ENCODE peak calls at places on chromosomes 4 and X, in four cellular contexts. One of them, this sample, is unnamed.

GRCh38 chr4:123659759-123660158 is 263.2 kb downstream of the SPRY1 start:
- DNase-seq in D341Med: no peak
- DNase-seq in stimulated activated CD8-positive, alpha-beta memory T cell treated with anti-CD3 and anti-CD28 coated beads, Interleukin-7, amount 100 ng/mL, for 1 hour: no peak
- DNase-seq in activated CD4-positive, alpha-beta T cell treated with anti-CD3 and anti-CD28 coated beads, Interleukin-2, amount 50 U/mL, for 24 hours: no peak
- DNase-seq in this sample: no peak

GRCh38 chr4:186149872-186150271 is 41.5 kb upstream of the CYP4V2 start:
- DNase-seq in D341Med: no peak
- DNase-seq in stimulated activated CD8-positive, alpha-beta memory T cell treated with anti-CD3 and anti-CD28 coated beads, Interleukin-7, amount 100 ng/mL, for 1 hour: no peak
- DNase-seq in activated CD4-positive, alpha-beta T cell treated with anti-CD3 and anti-CD28 coated beads, Interleukin-2, amount 50 U/mL, for 24 hours: no peak
- DNase-seq in this sample: no peak

GRCh38 chr4:76611611-76612010 is 176.6 kb downstream of the SHROOM3 start:
- DNase-seq in D341Med: no peak
- DNase-seq in stimulated activated CD8-positive, alpha-beta memory T cell treated with anti-CD3 and anti-CD28 coated beads, Interleukin-7, amount 100 ng/mL, for 1 hour: no peak
- DNase-seq in activated CD4-positive, alpha-beta T cell treated with anti-CD3 and anti-CD28 coated beads, Interleukin-2, amount 50 U/mL, for 24 hours: no peak
- DNase-seq in this sample: peak

GRCh38 chr4:37757705-37758104 is 68.8 kb upstream of the PGM2 start:
- DNase-seq in D341Med: no peak
- DNase-seq in stimulated activated CD8-positive, alpha-beta memory T cell treated with anti-CD3 and anti-CD28 coated beads, Interleukin-7, amount 100 ng/mL, for 1 hour: no peak
- DNase-seq in activated CD4-positive, alpha-beta T cell treated with anti-CD3 and anti-CD28 coated beads, Interleukin-2, amount 50 U/mL, for 24 hours: no peak
- DNase-seq in this sample: no peak

GRCh38 chrX:53031380-53031779 is 17.2 kb upstream of the GPR173 start:
- DNase-seq in D341Med: no peak
- DNase-seq in stimulated activated CD8-positive, alpha-beta memory T cell treated with anti-CD3 and anti-CD28 coated beads, Interleukin-7, amount 100 ng/mL, for 1 hour: no peak
- DNase-seq in activated CD4-positive, alpha-beta T cell treated with anti-CD3 and anti-CD28 coated beads, Interleukin-2, amount 50 U/mL, for 24 hours: no peak
- DNase-seq in this sample: no peak

GRCh38 chrX:38166478-38167083 is 54.1 kb downstream of the SRPX start:
- DNase-seq in D341Med: no peak
- DNase-seq in stimulated activated CD8-positive, alpha-beta memory T cell treated with anti-CD3 and anti-CD28 coated beads, Interleukin-7, amount 100 ng/mL, for 1 hour: no peak
- DNase-seq in activated CD4-positive, alpha-beta T cell treated with anti-CD3 and anti-CD28 coated beads, Interleukin-2, amount 50 U/mL, for 24 hours: no peak
- DNase-seq in this sample: no peak

GRCh38 chr4:110231869-110232268 is 33.5 kb upstream of the ELOVL6 start:
- DNase-seq in D341Med: no peak
- DNase-seq in stimulated activated CD8-positive, alpha-beta memory T cell treated with anti-CD3 and anti-CD28 coated beads, Interleukin-7, amount 100 ng/mL, for 1 hour: no peak
- DNase-seq in activated CD4-positive, alpha-beta T cell treated with anti-CD3 and anti-CD28 coated beads, Interleukin-2, amount 50 U/mL, for 24 hours: no peak
- DNase-seq in this sample: no peak

GRCh38 chr4:28444886-28445496 is 1584.3 kb downstream of the STIM2 start:
- DNase-seq in D341Med: no peak
- DNase-seq in stimulated activated CD8-positive, alpha-beta memory T cell treated with anti-CD3 and anti-CD28 coated beads, Interleukin-7, amount 100 ng/mL, for 1 hour: no peak
- DNase-seq in activated CD4-positive, alpha-beta T cell treated with anti-CD3 and anti-CD28 coated beads, Interleukin-2, amount 50 U/mL, for 24 hours: no peak
- DNase-seq in this sample: no peak

GRCh38 chr4:112896326-112896892 is 153.0 kb upstream of the ANK2 start:
- DNase-seq in D341Med: no peak
- DNase-seq in stimulated activated CD8-positive, alpha-beta memory T cell treated with anti-CD3 and anti-CD28 coated beads, Interleukin-7, amount 100 ng/mL, for 1 hour: no peak
- DNase-seq in activated CD4-positive, alpha-beta T cell treated with anti-CD3 and anti-CD28 coated beads, Interleukin-2, amount 50 U/mL, for 24 hours: no peak
- DNase-seq in this sample: no peak

GRCh38 chrX:87391742-87392141 is 125.9 kb upstream of the KLHL4 start:
- DNase-seq in D341Med: no peak
- DNase-seq in stimulated activated CD8-positive, alpha-beta memory T cell treated with anti-CD3 and anti-CD28 coated beads, Interleukin-7, amount 100 ng/mL, for 1 hour: no peak
- DNase-seq in activated CD4-positive, alpha-beta T cell treated with anti-CD3 and anti-CD28 coated beads, Interleukin-2, amount 50 U/mL, for 24 hours: no peak
- DNase-seq in this sample: no peak

GRCh38 chrX:120213438-120214265 is 37.0 kb upstream of the ZBTB33 start:
- DNase-seq in D341Med: peak
- DNase-seq in stimulated activated CD8-positive, alpha-beta memory T cell treated with anti-CD3 and anti-CD28 coated beads, Interleukin-7, amount 100 ng/mL, for 1 hour: peak
- DNase-seq in activated CD4-positive, alpha-beta T cell treated with anti-CD3 and anti-CD28 coated beads, Interleukin-2, amount 50 U/mL, for 24 hours: peak
- DNase-seq in this sample: peak

GRCh38 chrX:21926527-21927278 is 13.8 kb upstream of the SMS start:
- DNase-seq in D341Med: no peak
- DNase-seq in stimulated activated CD8-positive, alpha-beta memory T cell treated with anti-CD3 and anti-CD28 coated beads, Interleukin-7, amount 100 ng/mL, for 1 hour: no peak
- DNase-seq in activated CD4-positive, alpha-beta T cell treated with anti-CD3 and anti-CD28 coated beads, Interleukin-2, amount 50 U/mL, for 24 hours: no peak
- DNase-seq in this sample: no peak

GRCh38 chr4:8726344-8726851 is 133.8 kb downstream of the CPZ start:
- DNase-seq in D341Med: no peak
- DNase-seq in stimulated activated CD8-positive, alpha-beta memory T cell treated with anti-CD3 and anti-CD28 coated beads, Interleukin-7, amount 100 ng/mL, for 1 hour: no peak
- DNase-seq in activated CD4-positive, alpha-beta T cell treated with anti-CD3 and anti-CD28 coated beads, Interleukin-2, amount 50 U/mL, for 24 hours: no peak
- DNase-seq in this sample: no peak

GRCh38 chrX:10381218-10381617 is 224.4 kb downstream of the CLCN4 start:
- DNase-seq in D341Med: no peak
- DNase-seq in stimulated activated CD8-positive, alpha-beta memory T cell treated with anti-CD3 and anti-CD28 coated beads, Interleukin-7, amount 100 ng/mL, for 1 hour: no peak
- DNase-seq in activated CD4-positive, alpha-beta T cell treated with anti-CD3 and anti-CD28 coated beads, Interleukin-2, amount 50 U/mL, for 24 hours: no peak
- DNase-seq in this sample: no peak

GRCh38 chrX:77793950-77794349 is 7.9 kb upstream of the ATRX start:
- DNase-seq in D341Med: no peak
- DNase-seq in stimulated activated CD8-positive, alpha-beta memory T cell treated with anti-CD3 and anti-CD28 coated beads, Interleukin-7, amount 100 ng/mL, for 1 hour: no peak
- DNase-seq in activated CD4-positive, alpha-beta T cell treated with anti-CD3 and anti-CD28 coated beads, Interleukin-2, amount 50 U/mL, for 24 hours: no peak
- DNase-seq in this sample: no peak

GRCh38 chr4:48340276-48340904 is 939 bp upstream of the SLAIN2 start:
- DNase-seq in D341Med: peak
- DNase-seq in stimulated activated CD8-positive, alpha-beta memory T cell treated with anti-CD3 and anti-CD28 coated beads, Interleukin-7, amount 100 ng/mL, for 1 hour: no peak
- DNase-seq in activated CD4-positive, alpha-beta T cell treated with anti-CD3 and anti-CD28 coated beads, Interleukin-2, amount 50 U/mL, for 24 hours: no peak
- DNase-seq in this sample: peak

GRCh38 chrX:44317196-44317595 is 26.3 kb downstream of the EFHC2 start:
- DNase-seq in D341Med: no peak
- DNase-seq in stimulated activated CD8-positive, alpha-beta memory T cell treated with anti-CD3 and anti-CD28 coated beads, Interleukin-7, amount 100 ng/mL, for 1 hour: no peak
- DNase-seq in activated CD4-positive, alpha-beta T cell treated with anti-CD3 and anti-CD28 coated beads, Interleukin-2, amount 50 U/mL, for 24 hours: no peak
- DNase-seq in this sample: no peak

GRCh38 chr4:135735543-135735942 is 1534.0 kb upstream of the PABPC4L start:
- DNase-seq in D341Med: no peak
- DNase-seq in stimulated activated CD8-positive, alpha-beta memory T cell treated with anti-CD3 and anti-CD28 coated beads, Interleukin-7, amount 100 ng/mL, for 1 hour: no peak
- DNase-seq in activated CD4-positive, alpha-beta T cell treated with anti-CD3 and anti-CD28 coated beads, Interleukin-2, amount 50 U/mL, for 24 hours: no peak
- DNase-seq in this sample: no peak